ENCODE peak calls at places on chromosomes 6 and 20, in nine cellular contexts. O is fibroblast of lung; K is DMS79; S is putamen; L is NCI-H2081; H is activated T-cell treated with anti-CD3 and anti-CD28 coated beads, Interleukin-2, amount 50 U/mL, for 72 hours; G is CD8-positive, alpha-beta memory T cell; T is BE2C; I is foreskin fibroblast. Y is an unnamed sample.

GRCh38 chr20:31677553-31678260 is 40.0 kb downstream of the COX4I2 start:
- DNase-seq in T (no peak), O (no peak), G (no peak), L (no peak), I (no peak), S (no peak), H (no peak), K (no peak), Y (no peak)

GRCh38 chr6:24720131-24720603 is 1.2 kb upstream of the C6orf62 start:
- DNase-seq in O (peak; percentile 43), I (peak; percentile 33), T (peak; percentile 63), K (no peak), G (peak; percentile 82), L (peak; percentile 19), H (peak; percentile 79), S (peak; percentile 40), Y (peak; percentile 66)

GRCh38 chr20:63950701-63951397 is 5.4 kb downstream of the UCKL1 start:
- DNase-seq in L (no peak), T (no peak), H (no peak), O (no peak), S (no peak), G (no peak), I (no peak), K (no peak), Y (no peak)

GRCh38 chr20:62624325-62624690 is 18.0 kb upstream of the SLCO4A1 start:
- DNase-seq in I (no peak), H (no peak), T (peak; percentile 56), K (peak; percentile 52), L (no peak), S (no peak), G (no peak), O (no peak), Y (no peak)

GRCh38 chr6:6251555-6252280 is 68.7 kb downstream of the F13A1 start:
- DNase-seq in H (no peak), S (no peak), T (no peak), L (no peak), I (no peak), K (no peak), G (no peak), O (no peak), Y (no peak)

GRCh38 chr6:31049518-31049917 is 39.2 kb downstream of the MUC22 start:
- DNase-seq in O (no peak), L (no peak), T (no peak), H (no peak), S (no peak), K (no peak), I (no peak), G (no peak), Y (peak; percentile 22)

GRCh38 chr20:50339196-50339901 is 148.7 kb downstream of the CEBPB start:
- DNase-seq in H (peak; percentile 45), O (peak; percentile 86), L (no peak), S (no peak), K (no peak), I (peak; percentile 63), T (peak; percentile 37), G (no peak), Y (no peak)

GRCh38 chr6:115570326-115570725 is 490.4 kb downstream of the FRK start:
- DNase-seq in S (no peak), L (no peak), G (no peak), I (peak; percentile 31), O (peak; percentile 37), H (no peak), T (no peak), K (no peak), Y (peak; percentile 1)

GRCh38 chr6:143556529-143556928 is 45.0 kb upstream of the FUCA2 start:
- DNase-seq in I (peak; percentile 62), H (no peak), T (no peak), K (no peak), G (no peak), L (no peak), S (no peak), O (peak; percentile 93), Y (peak; percentile 71)

GRCh38 chr6:55925292-55925691 is 49.9 kb upstream of the BMP5 start:
- DNase-seq in L (no peak), T (no peak), K (no peak), O (peak; percentile 90), G (no peak), H (no peak), S (peak; percentile 17), I (peak; percentile 72), Y (peak; percentile 94)

GRCh38 chr6:114430534-114431124 is 87.8 kb upstream of the HS3ST5 start:
- DNase-seq in H (no peak), T (no peak), K (no peak), L (no peak), S (no peak), O (no peak), I (no peak), G (no peak), Y (no peak)

GRCh38 chr20:23668477-23668951 is 20.3 kb downstream of the CST4 start:
- DNase-seq in L (peak; percentile 45), O (peak; percentile 19), I (no peak), S (no peak), K (peak; percentile 7), G (peak; percentile 6), T (peak; percentile 55), H (peak; percentile 57), Y (peak; percentile 61)

GRCh38 chr6:158207452-158207788 is 39.3 kb downstream of the GTF2H5 start:
- DNase-seq in S (no peak), T (no peak), O (peak; percentile 75), H (peak; percentile 62), G (no peak), L (no peak), K (no peak), I (no peak), Y (peak; percentile 93)

GRCh38 chr6:41505084-41506049 is 40.8 kb upstream of the FOXP4 start:
- DNase-seq in T (peak; percentile 55), K (peak; percentile 16), S (peak; percentile 28), H (peak; percentile 33), G (no peak), O (peak; percentile 91), I (peak; percentile 38), L (no peak), Y (peak; percentile 81)

GRCh38 chr20:17155401-17155800 is 71.4 kb upstream of the PCSK2 start:
- DNase-seq in H (no peak), S (no peak), L (no peak), O (no peak), I (no peak), G (no peak), K (peak; percentile 62), T (no peak), Y (no peak)